ENCODE peak calls at places on chromosomes 13 and 19, in nine cellular contexts. V is K562; Q is fibroblast of lung; J is neural progenitor cell; N is kidney epithelial cell; R is heart left ventricle; L is CD8-positive, alpha-beta memory T cell; D is esophagus muscularis mucosa; G is uterus. Y is an unnamed sample.
A peak's percentile ranks its signal among the peaks of the same experiment; 100 is the strongest.

GRCh38 chr13:30927595-30927994 is 4.9 kb upstream of the TEX26 start:
- DNase-seq in L (no peak), D (no peak), Q (no peak), J (no peak), R (no peak), N (no peak), G (no peak), V (no peak), Y (no peak)

GRCh38 chr19:34430738-34431625 is 2.8 kb downstream of the UBA2 start:
- DNase-seq in L (no peak), J (peak; percentile 66), N (peak; percentile 14), D (no peak), Q (peak; percentile 61), R (no peak), G (no peak), V (peak; percentile 72), Y (peak; percentile 80)

GRCh38 chr13:92197669-92198068 is 799.2 kb downstream of the GPC5 start:
- DNase-seq in L (no peak), Q (peak; percentile 63), R (no peak), D (no peak), V (no peak), N (no peak), G (no peak), J (no peak), Y (no peak)

GRCh38 chr13:52156724-52157251 is 2.6 kb downstream of the NEK3 start:
- DNase-seq in G (no peak), R (no peak), J (no peak), Q (no peak), N (no peak), L (no peak), V (no peak), D (no peak), Y (no peak)

GRCh38 chr13:30128591-30128990 is 178.8 kb downstream of the KATNAL1 start:
- DNase-seq in J (no peak), Q (no peak), N (no peak), G (no peak), V (no peak), R (no peak), L (no peak), D (no peak), Y (no peak)

GRCh38 chr13:107799001-107799400 is 416.3 kb downstream of the LIG4 start:
- DNase-seq in Q (no peak), V (no peak), R (no peak), N (no peak), D (no peak), L (no peak), G (no peak), J (no peak), Y (no peak)

GRCh38 chr13:48526269-48526668 is 6.6 kb downstream of the RCBTB2 start:
- DNase-seq in R (no peak), D (no peak), L (no peak), G (no peak), V (no peak), Q (no peak), N (no peak), J (no peak), Y (no peak)

GRCh38 chr19:4831351-4832340 is at the start of gene TICAM1:
- DNase-seq in D (no peak), N (no peak), G (peak; percentile 62), L (peak; percentile 78), R (peak; percentile 81), J (no peak), Q (peak; percentile 40), V (peak; percentile 80), Y (peak; percentile 85)

GRCh38 chr13:95624020-95624419 is 20.5 kb downstream of the DZIP1 start:
- DNase-seq in N (no peak), G (peak; percentile 16), D (peak; percentile 7), J (peak; percentile 70), L (no peak), V (peak; percentile 59), Q (peak; percentile 72), R (no peak), Y (peak; percentile 72)

GRCh38 chr13:80342541-80343371 is 1.8 kb upstream of the SPRY2 start:
- DNase-seq in Q (peak; percentile 77), N (no peak), V (peak; percentile 84), G (peak; percentile 71), R (peak; percentile 85), L (peak; percentile 45), D (peak; percentile 96), J (peak; percentile 90), Y (peak; percentile 85)

GRCh38 chr19:50717891-50718254 is 1.7 kb downstream of the SHANK1 start:
- DNase-seq in L (no peak), N (no peak), J (peak; percentile 40), R (no peak), Q (no peak), V (no peak), D (no peak), G (no peak), Y (no peak)

GRCh38 chr19:6769006-6769637 is 1.9 kb upstream of the SH2D3A start:
- DNase-seq in L (no peak), J (peak; percentile 64), R (no peak), D (no peak), N (no peak), V (peak; percentile 61), G (no peak), Q (peak; percentile 47), Y (peak; percentile 79)

GRCh38 chr19:16836115-16836905 is 7.1 kb downstream of the SIN3B start:
- DNase-seq in V (peak; percentile 72), Q (no peak), R (no peak), G (peak; percentile 52), L (no peak), J (peak; percentile 19), D (no peak), N (no peak), Y (peak; percentile 58)

GRCh38 chr19:18379803-18380747 is 5.9 kb upstream of the GDF15 start:
- DNase-seq in L (no peak), D (peak; percentile 97), R (peak; percentile 87), J (no peak), G (peak; percentile 99), V (peak; percentile 77), N (no peak), Q (peak; percentile 91), Y (peak; percentile 67)

GRCh38 chr19:6768236-6768785 is 1.1 kb upstream of the SH2D3A start:
- DNase-seq in N (no peak), R (no peak), Q (no peak), D (no peak), G (no peak), L (no peak), V (no peak), J (no peak), Y (no peak)

GRCh38 chr19:7648265-7649014 is 11.5 kb downstream of the STXBP2 start:
- DNase-seq in V (no peak), D (no peak), N (no peak), L (no peak), R (no peak), Q (no peak), G (no peak), J (no peak), Y (peak; percentile 16)

GRCh38 chr13:94345374-94346195 is 133.9 kb downstream of the DCT start:
- DNase-seq in J (no peak), N (no peak), D (no peak), Q (peak; percentile 79), R (no peak), G (no peak), L (no peak), V (no peak), Y (no peak)

GRCh38 chr13:44969858-44970484 is 19.3 kb downstream of the NUFIP1 start:
- DNase-seq in D (no peak), L (no peak), Q (peak; percentile 76), V (peak; percentile 28), R (no peak), J (peak; percentile 82), N (peak; percentile 23), G (no peak), Y (peak; percentile 49)

GRCh38 chr13:114009590-114010400 is 35.9 kb upstream of the C13orf46 start:
- DNase-seq in L (no peak), Q (no peak), R (no peak), D (no peak), G (no peak), J (no peak), V (no peak), N (no peak), Y (no peak)
- H3K36me3 ChIP-seq in L (peaks cover 61% of the 10 kb centered on the region), Q (peaks cover 27% of the 10 kb centered on the region), R (peaks cover 28% of the 10 kb centered on the region), D (peaks cover 15% of the 10 kb centered on the region), G (no peaks in the 10 kb centered on the region), J (no peaks in the 10 kb centered on the region), V (peaks cover 26% of the 10 kb centered on the region), N (no peaks in the 10 kb centered on the region), Y (peaks cover 5% of the 10 kb centered on the region)

GRCh38 chr13:73259061-73259908 is 200.5 kb downstream of the KLF5 start:
- DNase-seq in R (no peak), D (no peak), Q (peak; percentile 11), J (peak; percentile 80), G (peak; percentile 48), L (no peak), N (no peak), V (no peak), Y (no peak)

GRCh38 chr13:73251866-73252265 is 193.1 kb downstream of the KLF5 start:
- DNase-seq in J (no peak), Q (no peak), N (no peak), V (no peak), G (no peak), D (no peak), L (no peak), R (no peak), Y (no peak)

GRCh38 chr13:73250061-73250460 is 191.3 kb downstream of the KLF5 start:
- DNase-seq in R (no peak), N (no peak), Q (no peak), D (no peak), V (no peak), G (no peak), L (no peak), J (no peak), Y (no peak)

GRCh38 chr13:73258396-73258795 is 199.6 kb downstream of the KLF5 start:
- DNase-seq in V (no peak), N (no peak), R (no peak), D (no peak), G (peak; percentile 24), J (no peak), L (no peak), Q (no peak), Y (no peak)

DNA sequence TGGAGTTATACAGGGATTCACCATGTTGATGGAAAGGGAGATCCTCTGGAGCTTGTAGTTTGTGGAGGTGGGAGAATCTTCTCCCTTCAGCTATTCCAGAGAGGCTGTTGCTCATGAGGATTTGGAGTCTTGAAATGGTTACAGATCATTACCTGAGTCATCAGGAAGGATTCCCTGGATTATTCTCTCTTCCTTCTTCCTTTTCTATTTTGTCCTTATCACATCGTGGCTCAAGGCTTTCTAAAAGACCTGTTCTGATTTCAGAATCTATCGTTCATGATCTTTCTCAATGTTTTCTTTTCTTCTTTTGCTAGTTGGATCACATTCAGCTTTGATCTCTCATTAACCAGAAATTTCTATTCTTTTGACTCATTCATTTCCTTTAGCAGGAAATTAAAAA is 196.0 kb downstream of the KLF5 start:
- DNase-seq in R (no peak), D (no peak), G (no peak), L (no peak), V (no peak), N (no peak), J (no peak), Q (no peak), Y (no peak)
- H3K4me3 ChIP-seq in R (no peak overlapping the region), D (no peak overlapping the region), G (no peak overlapping the region), L (no peak overlapping the region), V (no peak overlapping the region), N (no peak overlapping the region), J (no peak overlapping the region), Q (no peak overlapping the region), Y (no peak overlapping the region)

GRCh38 chr13:99931462-99931861 is 40.1 kb downstream of the ZIC5 start:
- DNase-seq in R (no peak), J (no peak), Q (no peak), N (no peak), L (no peak), D (no peak), V (no peak), G (no peak), Y (no peak)
- H3K27me3 ChIP-seq in R (peaks cover 65% of the 10 kb centered on the region), J (no peaks in the 10 kb centered on the region), Q (no peaks in the 10 kb centered on the region), N (peaks cover 5% of the 10 kb centered on the region), L (no peaks in the 10 kb centered on the region), D (peaks cover 2% of the 10 kb centered on the region), V (peaks cover 2% of the 10 kb centered on the region), G (no peaks in the 10 kb centered on the region), Y (no peaks in the 10 kb centered on the region)

GRCh38 chr19:35738887-35739229 is 3.4 kb downstream of the IGFLR1 start:
- DNase-seq in L (no peak), V (no peak), R (no peak), G (no peak), D (no peak), J (no peak), N (no peak), Q (no peak), Y (no peak)
- H3K36me3 ChIP-seq in L (peaks cover 22% of the 10 kb centered on the region), V (peaks cover 67% of the 10 kb centered on the region), R (peaks cover 50% of the 10 kb centered on the region), G (no peaks in the 10 kb centered on the region), D (peaks cover 37% of the 10 kb centered on the region), J (no peaks in the 10 kb centered on the region), N (no peaks in the 10 kb centered on the region), Q (peaks cover 27% of the 10 kb centered on the region), Y (peaks cover 24% of the 10 kb centered on the region)